ENCODE peak calls at places on chromosome 6, in five cellular contexts. T is NCI-H446, J is tibial artery, I is endothelial cell, Q is Right ventricle myocardium inferior. E is an unnamed sample.

GRCh38 chr6:157656437-157657005 is 166.5 kb upstream of the SNX9 start:
- DNase-seq in T (no peak), J (no peak), I (no peak), Q (no peak), E (no peak)

GRCh38 chr6:11215773-11216172 is 16.7 kb downstream of the NEDD9 start:
- DNase-seq in T (no peak), J (no peak), I (no peak), Q (no peak), E (no peak)

GRCh38 chr6:1001655-1002349 is 308.9 kb upstream of the EXOC2 start:
- DNase-seq in T (no peak), J (no peak), I (no peak), Q (no peak), E (no peak)

GRCh38 chr6:117771403-117771802 is 96.1 kb downstream of the NUS1 start:
- DNase-seq in T (no peak), J (no peak), I (no peak), Q (no peak), E (no peak)

GRCh38 chr6:46138281-46138680 is 8.5 kb downstream of the ENPP4 start:
- DNase-seq in T (no peak), J (no peak), I (no peak), Q (no peak), E (no peak)

GRCh38 chr6:14059791-14060436 is 57.7 kb upstream of the CD83 start:
- DNase-seq in T (peak; percentile 90), J (no peak), I (no peak), Q (no peak), E (no peak)

GRCh38 chr6:73580247-73581149 is 59.7 kb upstream of the EEF1A1 start:
- DNase-seq in T (no peak), J (peak; percentile 92), I (peak; percentile 80), Q (peak; percentile 88), E (peak; percentile 90)

GRCh38 chr6:102327697-102328227 is 934.3 kb downstream of the GRIK2 start:
- DNase-seq in T (no peak), J (peak; percentile 48), I (no peak), Q (no peak), E (no peak)

GRCh38 chr6:100078509-100078908 is 84.5 kb upstream of the MCHR2 start:
- DNase-seq in T (peak; percentile 18), J (no peak), I (peak; percentile 7), Q (no peak), E (no peak)

GRCh38 chr6:52505726-52506501 is 70.9 kb downstream of the TRAM2 start:
- DNase-seq in T (no peak), J (no peak), I (no peak), Q (no peak), E (no peak)

GRCh38 chr6:89758830-89759229 is 60.8 kb downstream of the MDN1 start:
- DNase-seq in T (no peak), J (no peak), I (no peak), Q (no peak), E (no peak)

GRCh38 chr6:147204843-147205311 is 660 bp downstream of the STXBP5 start:
- DNase-seq in T (no peak), J (no peak), I (no peak), Q (no peak), E (no peak)

GRCh38 chr6:49464691-49465090 is 1.5 kb downstream of the CENPQ start:
- DNase-seq in T (no peak), J (no peak), I (no peak), Q (no peak), E (no peak)

GRCh38 chr6:164692772-164693171 is 616.6 kb downstream of the C6orf118 start:
- DNase-seq in T (no peak), J (no peak), I (no peak), Q (no peak), E (no peak)

GRCh38 chr6:148342146-148343027 is at the start of gene SASH1:
- DNase-seq in T (no peak), J (peak; percentile 87), I (peak; percentile 64), Q (peak; percentile 80), E (no peak)

GRCh38 chr6:151087861-151088598 is 151.7 kb upstream of the AKAP12 start:
- DNase-seq in T (no peak), J (peak; percentile 50), I (no peak), Q (no peak), E (no peak)

GRCh38 chr6:122200441-122200840 is 199.0 kb upstream of the HSF2 start:
- DNase-seq in T (no peak), J (no peak), I (no peak), Q (no peak), E (no peak)

GRCh38 chr6:83853968-83854501 is 875 bp downstream of the RIPPLY2 start:
- DNase-seq in T (no peak), J (no peak), I (no peak), Q (no peak), E (no peak)

GRCh38 chr6:42448391-42448790 is 3.3 kb downstream of the TRERF1 start:
- DNase-seq in T (no peak), J (no peak), I (no peak), Q (no peak), E (no peak)

GRCh38 chr6:25472314-25472713 is 179.7 kb upstream of the SCGN start:
- DNase-seq in T (no peak), J (no peak), I (peak; percentile 8), Q (no peak), E (no peak)

GRCh38 chr6:52482903-52483670 is 62.9 kb downstream of the EFHC1 start:
- DNase-seq in T (no peak), J (no peak), I (no peak), Q (no peak), E (no peak)

GRCh38 chr6:101776919-101777350 is 383.4 kb downstream of the GRIK2 start:
- DNase-seq in T (no peak), J (no peak), I (no peak), Q (no peak), E (no peak)

GRCh38 chr6:134719850-134720249 is 230.1 kb downstream of the ALDH8A1 start:
- DNase-seq in T (no peak), J (no peak), I (no peak), Q (no peak), E (no peak)

GRCh38 chr6:149450679-149451360 is 34.0 kb downstream of the ZC3H12D start:
- DNase-seq in T (no peak), J (peak; percentile 74), I (peak; percentile 16), Q (no peak), E (no peak)